ENCODE peak calls at places on chromosome 6, in nine cellular contexts. D is CD8-positive, alpha-beta T cell; T is tibial nerve; O is endothelial cell of umbilical vein; P is HCT116; X is heart left ventricle; M is CD4-positive, alpha-beta memory T cell; C is right lobe of liver; F is IMR-90. S is an unnamed sample.

GRCh38 chr6:35049885-35050284 is 91.3 kb downstream of the TCP11 start:
- DNase-seq in D (no peak), T (peak; percentile 54), O (no peak), P (no peak), X (peak; percentile 86), M (no peak), C (no peak), F (peak; percentile 93), S (no peak)

GRCh38 chr6:29723666-29724588 is 693 bp downstream of the HLA-F start:
- DNase-seq in D (peak; percentile 79), T (peak; percentile 25), O (peak; percentile 5), P (no peak), X (peak; percentile 79), M (peak; percentile 86), C (peak; percentile 64), F (no peak), S (peak; percentile 59)

GRCh38 chr6:132228894-132229293 is 172.4 kb downstream of the MOXD1 start:
- DNase-seq in D (no peak), T (no peak), O (no peak), P (no peak), X (no peak), M (no peak), C (no peak), F (peak; percentile 40), S (no peak)

GRCh38 chr6:490251-491037 is 98.9 kb downstream of the IRF4 start:
- DNase-seq in D (no peak), T (no peak), O (no peak), P (no peak), X (no peak), M (peak; percentile 44), C (no peak), F (no peak), S (no peak)

GRCh38 chr6:35924146-35924545 is 3.2 kb upstream of the SRPK1 start:
- DNase-seq in D (no peak), T (no peak), O (no peak), P (no peak), X (no peak), M (no peak), C (no peak), F (no peak), S (no peak)

GRCh38 chr6:26331809-26332226 is 33.2 kb upstream of the BTN3A2 start:
- DNase-seq in D (peak; percentile 65), T (no peak), O (no peak), P (no peak), X (no peak), M (peak; percentile 59), C (no peak), F (no peak), S (no peak)

GRCh38 chr6:24614048-24614420 is 32.0 kb downstream of the KIAA0319 start:
- DNase-seq in D (no peak), T (no peak), O (no peak), P (no peak), X (no peak), M (no peak), C (no peak), F (no peak), S (no peak)

GRCh38 chr6:30720738-30721197 is 616 bp downstream of the TUBB start:
- DNase-seq in D (peak; percentile 78), T (peak; percentile 52), O (peak; percentile 56), P (no peak), X (peak; percentile 85), M (peak; percentile 57), C (peak; percentile 81), F (peak; percentile 32), S (peak; percentile 37)

GRCh38 chr6:78916411-78916810 is 49.1 kb downstream of the IRAK1BP1 start:
- DNase-seq in D (no peak), T (no peak), O (no peak), P (no peak), X (no peak), M (no peak), C (no peak), F (no peak), S (no peak)

GRCh38 chr6:11968241-11968806 is 43.8 kb upstream of the HIVEP1 start:
- DNase-seq in D (no peak), T (no peak), O (no peak), P (no peak), X (no peak), M (no peak), C (no peak), F (no peak), S (no peak)

GRCh38 chr6:20763311-20763710 is 229.1 kb downstream of the CDKAL1 start:
- DNase-seq in D (no peak), T (no peak), O (no peak), P (no peak), X (no peak), M (no peak), C (no peak), F (no peak), S (no peak)

GRCh38 chr6:57177545-57178225 is 5.6 kb downstream of the BAG2 start:
- DNase-seq in D (no peak), T (peak; percentile 40), O (no peak), P (no peak), X (no peak), M (no peak), C (no peak), F (peak; percentile 30), S (no peak)

GRCh38 chr6:155693573-155694428 is 238.2 kb upstream of the NOX3 start:
- DNase-seq in D (no peak), T (no peak), O (no peak), P (no peak), X (no peak), M (no peak), C (no peak), F (no peak), S (no peak)

GRCh38 chr6:109349419-109349987 is 32.8 kb downstream of the CD164 start:
- DNase-seq in D (no peak), T (no peak), O (peak; percentile 55), P (no peak), X (no peak), M (no peak), C (peak; percentile 38), F (peak; percentile 82), S (no peak)

GRCh38 chr6:95543798-95544197 is 33.5 kb upstream of the MANEA start:
- DNase-seq in D (no peak), T (no peak), O (no peak), P (no peak), X (no peak), M (no peak), C (no peak), F (no peak), S (no peak)

GRCh38 chr6:70210462-70210861 is 92.4 kb downstream of the COL9A1 start:
- DNase-seq in D (no peak), T (no peak), O (no peak), P (no peak), X (no peak), M (no peak), C (no peak), F (no peak), S (no peak)

GRCh38 chr6:938271-939046 is 245.5 kb upstream of the EXOC2 start:
- DNase-seq in D (no peak), T (no peak), O (no peak), P (no peak), X (no peak), M (no peak), C (no peak), F (no peak), S (no peak)

GRCh38 chr6:137167702-137168377 is 5.6 kb downstream of the IL22RA2 start:
- DNase-seq in D (no peak), T (no peak), O (no peak), P (no peak), X (no peak), M (no peak), C (no peak), F (no peak), S (no peak)
- H3K9me3 ChIP-seq in D (no peaks in the 10 kb centered on the region), T (no peaks in the 10 kb centered on the region), O (no peaks in the 10 kb centered on the region), P (no peaks in the 10 kb centered on the region), X (no peaks in the 10 kb centered on the region), M (peaks cover 3% of the 10 kb centered on the region), C (no peaks in the 10 kb centered on the region), F (peaks cover 6% of the 10 kb centered on the region), S (no peaks in the 10 kb centered on the region)

GRCh38 chr6:122491915-122492537 is 20.4 kb upstream of the SERINC1 start:
- DNase-seq in D (peak; percentile 73), T (peak; percentile 40), O (peak; percentile 78), P (peak; percentile 62), X (peak; percentile 58), M (peak; percentile 66), C (peak; percentile 63), F (peak; percentile 67), S (peak; percentile 33)

GRCh38 chr6:122501475-122501874 is 29.9 kb upstream of the SERINC1 start:
- DNase-seq in D (no peak), T (no peak), O (no peak), P (no peak), X (no peak), M (no peak), C (no peak), F (no peak), S (no peak)

GRCh38 chr6:122494665-122495272 is 23.2 kb upstream of the SERINC1 start:
- DNase-seq in D (no peak), T (no peak), O (no peak), P (no peak), X (no peak), M (no peak), C (no peak), F (no peak), S (no peak)

GRCh38 chr6:122495612-122496011 is 24.0 kb upstream of the SERINC1 start:
- DNase-seq in D (no peak), T (no peak), O (no peak), P (no peak), X (no peak), M (no peak), C (no peak), F (no peak), S (no peak)
- H3K9me3 ChIP-seq in D (no peaks in the 10 kb centered on the region), T (no peaks in the 10 kb centered on the region), O (no peaks in the 10 kb centered on the region), P (no peaks in the 10 kb centered on the region), X (peaks cover 34% of the 10 kb centered on the region), M (peaks cover 3% of the 10 kb centered on the region), C (peaks cover 4% of the 10 kb centered on the region), F (no peaks in the 10 kb centered on the region), S (peaks cover 4% of the 10 kb centered on the region)

GRCh38 chr6:158253248-158253647 is 59.0 kb upstream of the TULP4 start:
- DNase-seq in D (no peak), T (no peak), O (no peak), P (no peak), X (no peak), M (no peak), C (no peak), F (no peak), S (no peak)
- H3K9me3 ChIP-seq in D (no peaks in the 10 kb centered on the region), T (no peaks in the 10 kb centered on the region), O (no peaks in the 10 kb centered on the region), P (no peaks in the 10 kb centered on the region), X (no peaks in the 10 kb centered on the region), M (no peaks in the 10 kb centered on the region), C (no peaks in the 10 kb centered on the region), F (no peaks in the 10 kb centered on the region), S (no peaks in the 10 kb centered on the region)

GRCh38 chr6:125682939-125683338 is 66.5 kb upstream of the HEY2 start:
- DNase-seq in D (no peak), T (no peak), O (no peak), P (no peak), X (no peak), M (no peak), C (no peak), F (no peak), S (no peak)

GRCh38 chr6:125693480-125693879 is 56.0 kb upstream of the HEY2 start:
- DNase-seq in D (no peak), T (no peak), O (no peak), P (no peak), X (no peak), M (no peak), C (no peak), F (no peak), S (no peak)

DNA sequence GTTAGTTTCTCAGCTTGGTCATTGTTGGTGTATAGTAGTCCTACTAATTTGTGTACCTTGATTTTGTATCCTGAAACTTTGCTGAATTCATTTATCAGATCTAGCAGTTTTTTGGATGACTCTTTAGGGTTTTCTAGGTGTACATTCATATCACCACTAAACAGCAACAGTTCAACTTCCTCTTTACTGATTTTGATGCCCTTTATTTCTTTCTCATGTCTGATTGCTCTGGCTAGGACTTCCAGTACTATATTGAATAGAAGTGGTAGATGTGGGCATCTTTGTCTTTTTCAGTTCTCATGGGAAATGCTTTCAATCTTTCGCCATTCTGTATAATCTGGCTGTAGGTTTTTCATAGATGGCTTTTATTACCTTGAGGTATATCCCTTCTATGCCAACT is 61.3 kb upstream of the HEY2 start:
- DNase-seq in D (no peak), T (no peak), O (no peak), P (no peak), X (no peak), M (no peak), C (no peak), F (no peak), S (no peak)
- H3K9me3 ChIP-seq in D (no peaks in the 10 kb centered on the region), T (no peaks in the 10 kb centered on the region), O (no peaks in the 10 kb centered on the region), P (no peaks in the 10 kb centered on the region), X (peaks cover 36% of the 10 kb centered on the region), M (no peaks in the 10 kb centered on the region), C (no peaks in the 10 kb centered on the region), F (no peaks in the 10 kb centered on the region), S (peaks cover 11% of the 10 kb centered on the region)